ENCODE peak calls at places on chromosomes 6 and 20, in seven cellular contexts. N is body of pancreas; S is A549; K is HCT116; H is brain microvascular endothelial cell; U is CD8-positive, alpha-beta T cell; A is AG04450. V is an unnamed sample.

GRCh38 chr6:3534599-3534998 is 77.7 kb upstream of the SLC22A23 start:
- DNase-seq in H (peak), U (no peak), A (no peak), S (no peak), K (no peak), N (no peak), V (no peak)

GRCh38 chr20:37897008-37897548 is 5.8 kb upstream of the VSTM2L start:
- DNase-seq in H (no peak), A (no peak), K (no peak), S (no peak), N (peak), U (no peak), V (no peak)

GRCh38 chr6:33000053-33000452 is 9.3 kb downstream of the HLA-DOA start:
- DNase-seq in S (peak), U (no peak), K (peak), A (no peak), H (no peak), N (no peak), V (peak)

GRCh38 chr6:17666646-17667045 is 40.1 kb downstream of the NUP153 start:
- DNase-seq in A (no peak), H (no peak), S (no peak), K (no peak), U (no peak), N (no peak), V (no peak)

GRCh38 chr6:112979830-112980229 is 632.7 kb downstream of the RFPL4B start:
- DNase-seq in A (no peak), S (no peak), N (no peak), K (no peak), H (peak), U (no peak), V (no peak)

GRCh38 chr6:29553268-29554057 is 6.1 kb downstream of the UBD start:
- DNase-seq in U (peak), K (no peak), A (no peak), H (peak), N (peak), S (peak), V (no peak)

GRCh38 chr6:7811441-7811840 is 85.5 kb downstream of the BMP6 start:
- DNase-seq in U (no peak), N (no peak), A (no peak), K (no peak), S (no peak), H (no peak), V (no peak)

GRCh38 chr6:112018619-112019416 is 35.1 kb upstream of the CCN6 start:
- DNase-seq in A (no peak), K (no peak), S (no peak), U (no peak), N (no peak), H (peak), V (no peak)

GRCh38 chr6:115681978-115682775 is 378.5 kb downstream of the FRK start:
- DNase-seq in N (no peak), K (no peak), S (no peak), U (no peak), H (no peak), A (no peak), V (no peak)

GRCh38 chr20:51462566-51463276 is 79.8 kb downstream of the NFATC2 start:
- DNase-seq in A (no peak), U (no peak), N (peak), K (no peak), H (peak), S (no peak), V (no peak)

GRCh38 chr20:49543071-49543857 is 24.7 kb downstream of the PTGIS start:
- DNase-seq in S (no peak), A (no peak), H (no peak), U (no peak), N (no peak), K (no peak), V (no peak)

GRCh38 chr20:49548371-49548947 is 19.5 kb downstream of the PTGIS start:
- DNase-seq in H (no peak), K (no peak), U (no peak), N (no peak), A (no peak), S (no peak), V (no peak)

GRCh38 chr20:49544535-49544934 is 23.4 kb downstream of the PTGIS start:
- DNase-seq in U (no peak), H (no peak), S (no peak), K (no peak), A (no peak), N (no peak), V (no peak)

GRCh38 chr20:49543858-49544437 is 24.0 kb downstream of the PTGIS start:
- DNase-seq in N (no peak), U (no peak), A (no peak), H (no peak), S (no peak), K (no peak), V (no peak)

GRCh38 chr20:49545572-49545971 is 22.4 kb downstream of the PTGIS start:
- DNase-seq in S (peak), A (no peak), N (no peak), K (no peak), H (no peak), U (no peak), V (no peak)
- TF ChIP-seq CTCF in S (no peak), A (peak), N (no peak), K (peak), H (peak), U (no peak), V (peak)

GRCh38 chr6:152118678-152119077 is 311.2 kb downstream of the ESR1 start:
- DNase-seq in K (no peak), U (no peak), H (no peak), A (no peak), N (no peak), S (peak), V (no peak)
- TF ChIP-seq CTCF in K (peak), U (no peak), H (peak), A (no peak), N (no peak), S (no peak), V (no peak)

DNA sequence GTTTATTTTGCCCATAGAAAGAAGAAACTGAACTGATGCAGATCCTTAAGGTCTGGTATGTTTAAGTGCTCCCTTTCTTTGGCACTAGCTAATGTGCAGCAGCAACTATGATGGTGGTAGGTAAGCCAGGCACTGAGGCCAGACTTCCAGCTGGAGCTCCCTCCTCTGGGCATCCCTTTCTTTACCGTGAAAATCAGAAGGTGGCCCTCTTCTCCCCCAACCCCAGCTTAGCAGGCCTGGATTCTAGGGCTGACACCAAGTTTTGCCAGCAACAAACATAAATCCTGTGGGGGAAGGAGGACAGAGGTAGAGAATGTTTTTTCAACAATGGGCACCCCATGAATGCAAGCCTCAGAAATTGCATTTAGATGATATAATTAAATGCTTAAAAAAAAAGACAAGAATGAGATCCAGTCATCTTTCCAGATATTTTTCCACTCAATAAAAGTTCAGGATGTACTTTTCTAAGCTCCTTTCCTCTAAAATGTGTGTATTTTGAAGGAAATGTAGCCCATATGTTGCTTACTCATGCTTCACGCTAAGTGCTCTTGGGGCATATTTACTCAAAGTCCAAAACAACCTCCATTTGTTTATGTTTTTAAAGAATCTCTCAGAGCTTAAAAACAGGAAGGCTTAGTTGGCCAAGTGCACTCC is 123.9 kb upstream of the NXT1 start:
- DNase-seq in S (no peak), K (no peak), A (no peak), N (no peak), U (no peak), H (no peak), V (no peak)
- TF ChIP-seq CTCF in S (no peak), K (no peak), A (no peak), N (no peak), U (no peak), H (no peak), V (no peak)

GRCh38 chr6:47307362-47308222 is 2.1 kb downstream of the TNFRSF21 start:
- DNase-seq in S (no peak), K (no peak), H (no peak), A (no peak), N (no peak), U (no peak), V (no peak)

GRCh38 chr6:47309326-47310130 is at the start of gene TNFRSF21:
- DNase-seq in N (peak), H (peak), U (peak), K (peak), A (peak), S (peak), V (peak)

GRCh38 chr6:47308223-47308567 is 1.5 kb downstream of the TNFRSF21 start:
- DNase-seq in A (no peak), S (no peak), N (no peak), U (no peak), K (no peak), H (no peak), V (no peak)

GRCh38 chr6:47310131-47310480 is 401 bp upstream of the TNFRSF21 start:
- DNase-seq in H (no peak), S (no peak), U (no peak), N (no peak), A (no peak), K (no peak), V (no peak)

GRCh38 chr6:47308674-47309325 is 905 bp downstream of the TNFRSF21 start:
- DNase-seq in S (peak), K (no peak), U (no peak), N (peak), A (no peak), H (no peak), V (no peak)
- TF ChIP-seq CTCF in S (no peak), K (no peak), U (no peak), N (no peak), A (no peak), H (no peak), V (no peak)

GRCh38 chr6:89402776-89403175 is 9.3 kb downstream of the RRAGD start:
- DNase-seq in N (no peak), H (no peak), K (no peak), A (no peak), S (no peak), U (no peak), V (no peak)
- TF ChIP-seq CTCF in N (no peak), H (no peak), K (no peak), A (no peak), S (no peak), U (no peak), V (no peak)

GRCh38 chr20:63215101-63216040 is 560 bp downstream of the YTHDF1 start:
- DNase-seq in S (peak), A (no peak), U (no peak), N (no peak), H (peak), K (no peak), V (peak)
- TF ChIP-seq CTCF in S (peak), A (peak), U (no peak), N (no peak), H (peak), K (peak), V (no peak)

GRCh38 chr6:137919512-137919823 is 52.4 kb downstream of the TNFAIP3 start:
- DNase-seq in S (no peak), N (no peak), K (no peak), A (no peak), U (no peak), H (no peak), V (no peak)
- TF ChIP-seq CTCF in S (no peak), N (no peak), K (no peak), A (no peak), U (no peak), H (no peak), V (no peak)

DNA sequence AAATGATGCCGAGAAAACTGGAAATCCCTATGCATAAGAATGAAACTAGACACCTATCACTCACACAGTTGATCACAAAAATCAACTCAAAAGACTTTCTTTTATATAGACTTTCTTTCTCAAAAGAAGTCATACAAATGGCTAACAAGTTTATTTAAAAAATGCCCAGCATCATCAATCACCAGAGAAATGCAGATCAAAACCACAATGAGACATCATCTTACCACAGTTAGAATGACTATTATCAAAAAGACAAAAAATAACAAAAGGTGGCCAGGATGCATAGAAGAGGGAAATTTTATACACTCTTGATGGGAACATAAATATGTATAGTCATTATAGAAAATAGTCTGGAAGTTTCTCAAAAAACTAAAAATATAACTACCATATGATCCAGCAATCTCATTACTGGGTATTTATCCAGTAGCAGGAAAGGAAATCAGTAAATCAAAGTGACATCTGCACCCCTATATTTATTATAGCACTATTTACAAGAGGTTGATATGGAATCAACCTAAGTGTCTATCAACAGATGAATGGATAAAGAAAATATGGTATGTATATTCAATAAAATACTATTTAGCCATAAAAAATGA is 3.4 kb upstream of the RNF217 start:
- DNase-seq in S (no peak), K (no peak), H (no peak), U (no peak), N (no peak), A (no peak), V (no peak)
- TF ChIP-seq CTCF in S (no peak), K (no peak), H (no peak), U (no peak), N (no peak), A (no peak), V (no peak)

DNA sequence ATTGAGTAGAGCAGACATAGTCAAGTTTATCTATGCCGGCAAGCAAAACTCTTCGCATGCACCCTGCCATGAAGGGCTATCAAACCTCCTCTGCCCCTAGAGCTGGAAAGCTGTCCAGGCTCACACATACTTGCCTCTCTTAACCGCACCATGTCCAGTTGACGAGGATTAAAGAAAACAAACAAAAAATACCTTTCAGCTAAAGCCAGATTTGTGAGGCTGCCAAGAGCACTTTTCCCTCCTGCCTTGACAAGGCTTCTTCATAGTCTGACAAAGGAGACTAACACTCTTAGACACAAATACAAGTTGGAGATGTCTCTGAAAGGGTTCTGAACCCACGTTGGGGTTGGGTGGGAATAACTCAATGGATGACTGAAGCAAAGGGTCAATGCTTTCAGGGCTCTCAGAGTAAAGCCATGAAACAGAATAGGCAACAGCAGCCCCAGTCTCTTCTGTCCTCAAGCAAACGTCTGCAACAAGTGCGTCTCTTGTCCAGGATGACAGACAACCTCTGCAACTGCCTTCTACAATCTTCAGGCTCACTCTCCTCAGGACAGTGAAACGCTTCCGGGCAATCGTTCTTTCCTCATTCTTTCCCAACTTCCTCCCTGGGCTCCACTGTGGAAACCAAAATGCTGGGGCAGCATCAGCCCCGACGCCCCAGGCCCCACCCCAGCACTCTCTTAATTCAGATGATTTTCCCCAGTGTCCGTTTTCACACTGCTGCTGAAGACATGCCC is 57.8 kb downstream of the AGPAT4 start:
- DNase-seq in H (peak), A (peak), K (no peak), S (no peak), N (no peak), U (no peak), V (no peak)
- TF ChIP-seq CTCF in H (no peak), A (no peak), K (no peak), S (no peak), N (no peak), U (no peak), V (no peak)

GRCh38 chr6:35754452-35755321 is 17.9 kb downstream of the ARMC12 start:
- DNase-seq in U (no peak), A (no peak), H (no peak), S (no peak), N (peak), K (no peak), V (peak)
- TF ChIP-seq CTCF in U (no peak), A (no peak), H (peak), S (no peak), N (no peak), K (no peak), V (no peak)

V was measured in Calu3.